ENCODE peak calls at places on chromosomes 6 and 20, in ten cellular contexts. V, Z, D, A, L, O, T, J, Q and X are unnamed samples.
A peak's percentile ranks its signal among the peaks of the same experiment; 100 is the strongest.

GRCh38 chr6:19812512-19813119 is 24.6 kb upstream of the ID4 start:
- DNase-seq in V (no peak), Z (peak; percentile 54), D (no peak), A (no peak), L (peak; percentile 8), O (no peak), T (peak; percentile 25), J (peak; percentile 70), Q (peak; percentile 45), X (no peak)

GRCh38 chr6:30749554-30750378 is 5.4 kb upstream of the IER3 start:
- DNase-seq in V (no peak), Z (no peak), D (no peak), A (no peak), L (no peak), O (no peak), T (no peak), J (no peak), Q (no peak), X (no peak)

GRCh38 chr20:43776691-43777090 is 49.9 kb upstream of the GTSF1L start:
- DNase-seq in V (no peak), Z (no peak), D (no peak), A (no peak), L (no peak), O (no peak), T (no peak), J (no peak), Q (no peak), X (no peak)

GRCh38 chr6:15474196-15474595 is 188.6 kb downstream of the DTNBP1 start:
- DNase-seq in V (no peak), Z (no peak), D (no peak), A (no peak), L (no peak), O (no peak), T (no peak), J (peak; percentile 86), Q (no peak), X (no peak)

GRCh38 chr6:158861686-158862381 is 42.7 kb upstream of the EZR start:
- DNase-seq in V (peak; percentile 45), Z (peak; percentile 57), D (no peak), A (no peak), L (no peak), O (no peak), T (no peak), J (no peak), Q (no peak), X (no peak)

GRCh38 chr6:9933674-9934073 is 481.2 kb downstream of the TFAP2A start:
- DNase-seq in V (no peak), Z (no peak), D (no peak), A (no peak), L (no peak), O (no peak), T (no peak), J (no peak), Q (no peak), X (no peak)

GRCh38 chr20:16479666-16480065 is 93.6 kb downstream of the KIF16B start:
- DNase-seq in V (no peak), Z (no peak), D (no peak), A (no peak), L (no peak), O (no peak), T (no peak), J (no peak), Q (no peak), X (no peak)

GRCh38 chr20:15611579-15611978 is 961.7 kb downstream of the KIF16B start:
- DNase-seq in V (no peak), Z (no peak), D (no peak), A (no peak), L (no peak), O (no peak), T (no peak), J (no peak), Q (no peak), X (no peak)

GRCh38 chr6:53441035-53441493 is 92.3 kb upstream of the ELOVL5 start:
- DNase-seq in V (no peak), Z (no peak), D (no peak), A (no peak), L (no peak), O (no peak), T (no peak), J (no peak), Q (no peak), X (no peak)

GRCh38 chr6:135883045-135883444 is 31.5 kb downstream of the PDE7B start:
- DNase-seq in V (no peak), Z (no peak), D (no peak), A (no peak), L (no peak), O (no peak), T (no peak), J (no peak), Q (no peak), X (no peak)

GRCh38 chr6:112037783-112038216 is 16.1 kb upstream of the CCN6 start:
- DNase-seq in V (no peak), Z (no peak), D (no peak), A (no peak), L (no peak), O (no peak), T (peak; percentile 80), J (peak; percentile 96), Q (no peak), X (no peak)

GRCh38 chr6:11202513-11203305 is 29.8 kb downstream of the NEDD9 start:
- DNase-seq in V (no peak), Z (peak; percentile 86), D (peak; percentile 23), A (no peak), L (peak; percentile 26), O (no peak), T (peak; percentile 63), J (no peak), Q (no peak), X (no peak)

GRCh38 chr20:44609511-44610312 is 27.3 kb downstream of the PKIG start:
- DNase-seq in V (peak; percentile 84), Z (peak; percentile 50), D (peak; percentile 76), A (peak; percentile 75), L (peak; percentile 94), O (peak; percentile 87), T (peak; percentile 80), J (peak; percentile 91), Q (peak; percentile 90), X (peak; percentile 88)

GRCh38 chr6:2225422-2226392 is 19.7 kb downstream of the GMDS start:
- DNase-seq in V (no peak), Z (no peak), D (no peak), A (no peak), L (no peak), O (no peak), T (no peak), J (peak; percentile 49), Q (no peak), X (no peak)

GRCh38 chr20:62227977-62228958 is 8.2 kb upstream of the HRH3 start:
- DNase-seq in V (no peak), Z (no peak), D (no peak), A (no peak), L (no peak), O (no peak), T (no peak), J (no peak), Q (no peak), X (no peak)

GRCh38 chr6:14349507-14349906 is 231.9 kb downstream of the CD83 start:
- DNase-seq in V (no peak), Z (no peak), D (no peak), A (no peak), L (no peak), O (no peak), T (no peak), J (no peak), Q (no peak), X (no peak)

GRCh38 chr20:40563296-40563950 is 125.6 kb downstream of the MAFB start:
- DNase-seq in V (peak; percentile 32), Z (peak; percentile 30), D (no peak), A (no peak), L (no peak), O (no peak), T (no peak), J (peak; percentile 59), Q (no peak), X (no peak)

GRCh38 chr20:44409132-44409600 is 53.7 kb downstream of the HNF4A start:
- DNase-seq in V (no peak), Z (no peak), D (no peak), A (no peak), L (no peak), O (no peak), T (peak; percentile 73), J (peak; percentile 44), Q (no peak), X (no peak)

GRCh38 chr6:161922631-161923119 is 648.8 kb upstream of the AGPAT4 start:
- DNase-seq in V (no peak), Z (peak; percentile 12), D (no peak), A (no peak), L (peak; percentile 59), O (no peak), T (peak; percentile 50), J (peak; percentile 51), Q (peak; percentile 39), X (no peak)